ENCODE peak calls at places on chromosomes 16 and 17, in four cellular contexts. R is spleen, C is cardiac muscle cell, M is left ventricle myocardium inferior. L is an unnamed sample.

GRCh38 chr17:34382586-34383224 is 19.7 kb upstream of the CCL1 start:
- DNase-seq in M (no peak), R (peak; percentile 54), C (no peak), L (no peak)

GRCh38 chr17:47736501-47737211 is 3.6 kb downstream of the TBX21 start:
- DNase-seq in C (no peak), R (peak; percentile 53), M (no peak), L (peak; percentile 36)

GRCh38 chr17:49108318-49108717 is 24.3 kb upstream of the B4GALNT2 start:
- DNase-seq in R (no peak), M (no peak), C (peak; percentile 64), L (no peak)

GRCh38 chr17:4939554-4939803 is 367 bp downstream of the SLC25A11 start:
- DNase-seq in M (peak; percentile 44), C (no peak), R (peak; percentile 92), L (peak; percentile 78)

GRCh38 chr16:90027611-90028010 is 8.4 kb upstream of the DBNDD1 start:
- DNase-seq in C (no peak), M (no peak), R (no peak), L (no peak)

GRCh38 chr16:89374393-89374948 is 115.9 kb downstream of the ANKRD11 start:
- DNase-seq in C (no peak), M (no peak), R (no peak), L (no peak)

GRCh38 chr16:27237229-27238015 is 31.1 kb downstream of the NSMCE1 start:
- DNase-seq in C (peak; percentile 48), M (no peak), R (peak; percentile 92), L (peak; percentile 68)

GRCh38 chr17:56148333-56148732 is 4.9 kb upstream of the ANKFN1 start:
- DNase-seq in R (no peak), M (no peak), C (no peak), L (no peak)

GRCh38 chr17:79832211-79833109 is 6.8 kb downstream of the CBX4 start:
- DNase-seq in M (peak; percentile 38), R (no peak), C (peak; percentile 39), L (peak; percentile 77)

GRCh38 chr16:66899945-66900688 is 18.6 kb downstream of the CDH16 start:
- DNase-seq in C (peak; percentile 84), M (peak; percentile 79), R (no peak), L (peak; percentile 87)

GRCh38 chr17:33786478-33786877 is 468.6 kb upstream of the CCL2 start:
- DNase-seq in C (no peak), M (peak; percentile 18), R (no peak), L (no peak)

GRCh38 chr16:22183901-22184614 is 21.8 kb downstream of the SDR42E2 start:
- DNase-seq in C (no peak), M (no peak), R (no peak), L (no peak)

GRCh38 chr16:23397464-23397863 is 55.5 kb downstream of the COG7 start:
- DNase-seq in R (no peak), C (no peak), M (no peak), L (no peak)

GRCh38 chr16:3113765-3114479 is 1.5 kb downstream of the ZNF205 start:
- DNase-seq in R (no peak), C (no peak), M (no peak), L (no peak)

GRCh38 chr16:47731252-47731651 is 270.1 kb downstream of the PHKB start:
- DNase-seq in C (peak; percentile 84), M (no peak), R (no peak), L (no peak)

GRCh38 chr17:50868594-50868993 is 2.4 kb upstream of the TOB1 start:
- DNase-seq in M (no peak), R (no peak), C (no peak), L (no peak)

GRCh38 chr16:30335598-30336474 is 19.3 kb downstream of the CD2BP2 start:
- DNase-seq in M (no peak), C (peak; percentile 41), R (peak; percentile 75), L (peak; percentile 66)

GRCh38 chr17:27668488-27668823 is 37.5 kb downstream of the LGALS9 start:
- DNase-seq in C (no peak), R (peak; percentile 49), M (no peak), L (no peak)

GRCh38 chr17:81508639-81509047 is 4.0 kb downstream of the ACTG1 start:
- DNase-seq in R (no peak), M (no peak), C (peak; percentile 77), L (no peak)

GRCh38 chr16:7177875-7178274 is 154.8 kb upstream of the RBFOX1 start:
- DNase-seq in C (no peak), R (no peak), M (no peak), L (no peak)

GRCh38 chr17:44074231-44074910 is 3.8 kb downstream of the G6PC3 start:
- DNase-seq in R (no peak), C (no peak), M (no peak), L (no peak)

GRCh38 chr16:549544-550263 is 10.5 kb upstream of the PRR35 start:
- DNase-seq in R (no peak), M (no peak), C (no peak), L (no peak)

GRCh38 chr17:72185571-72185970 is 64.8 kb downstream of the SOX9 start:
- DNase-seq in M (peak; percentile 64), R (no peak), C (peak; percentile 62), L (no peak)

GRCh38 chr16:88478115-88478514 is 25.0 kb downstream of the ZFPM1 start:
- DNase-seq in C (no peak), R (peak; percentile 88), M (no peak), L (no peak)

GRCh38 chr16:72099377-72099818 is 5.8 kb downstream of the DHX38 start:
- DNase-seq in C (peak; percentile 69), R (no peak), M (no peak), L (no peak)

GRCh38 chr16:10964891-10965326 is 20.5 kb downstream of the CLEC16A start:
- DNase-seq in R (no peak), C (no peak), M (no peak), L (no peak)

GRCh38 chr17:47929218-47930000 is 12.0 kb upstream of the PNPO start:
- DNase-seq in C (no peak), R (peak; percentile 33), M (peak; percentile 56), L (no peak)

GRCh38 chr16:2835638-2836493 is 5.8 kb downstream of the ZG16B start:
- DNase-seq in C (peak; percentile 97), M (no peak), R (peak; percentile 40), L (peak; percentile 78)

GRCh38 chr17:29844339-29845048 is 85.5 kb downstream of the SSH2 start:
- DNase-seq in R (no peak), M (no peak), C (peak; percentile 76), L (no peak)

GRCh38 chr17:75899353-75899752 is 2.6 kb upstream of the TRIM65 start:
- DNase-seq in R (peak; percentile 71), C (no peak), M (no peak), L (no peak)

GRCh38 chr17:75896360-75897075 is at the start of gene TRIM65:
- DNase-seq in M (peak; percentile 90), C (peak; percentile 82), R (peak; percentile 97), L (peak; percentile 93)

GRCh38 chr17:75898791-75899190 is 2.0 kb upstream of the TRIM65 start:
- DNase-seq in M (no peak), R (no peak), C (no peak), L (no peak)

GRCh38 chr17:75897076-75898019 is 597 bp upstream of the TRIM65 start:
- DNase-seq in M (no peak), C (no peak), R (peak; percentile 76), L (peak; percentile 66)

DNA sequence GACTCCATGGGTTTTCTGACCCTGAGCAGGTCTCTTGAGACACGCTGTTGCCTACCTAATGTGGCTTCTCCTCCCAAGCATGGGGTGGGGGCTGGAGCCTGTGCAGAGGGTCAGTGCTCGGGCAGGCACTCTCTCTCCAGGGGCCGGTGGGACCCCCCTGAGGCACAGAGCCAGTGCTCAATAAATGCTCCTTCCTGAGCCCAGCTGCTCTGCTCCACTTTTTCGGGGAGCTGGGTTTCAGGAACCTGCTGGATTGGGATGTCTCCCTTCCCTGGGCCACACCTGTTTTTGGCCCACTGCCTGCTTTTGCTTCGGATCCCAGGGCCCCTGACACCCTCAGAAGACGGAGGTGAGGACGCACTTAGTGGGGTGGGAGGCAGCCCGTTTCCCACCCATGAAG is 1.3 kb upstream of the TRIM65 start:
- DNase-seq in R (no peak), M (no peak), C (no peak), L (no peak)
- H3K27ac ChIP-seq in R (no peak overlapping the region), M (no peak overlapping the region), C (peak overlapping the region; percentile 86), L (no peak overlapping the region)

DNA sequence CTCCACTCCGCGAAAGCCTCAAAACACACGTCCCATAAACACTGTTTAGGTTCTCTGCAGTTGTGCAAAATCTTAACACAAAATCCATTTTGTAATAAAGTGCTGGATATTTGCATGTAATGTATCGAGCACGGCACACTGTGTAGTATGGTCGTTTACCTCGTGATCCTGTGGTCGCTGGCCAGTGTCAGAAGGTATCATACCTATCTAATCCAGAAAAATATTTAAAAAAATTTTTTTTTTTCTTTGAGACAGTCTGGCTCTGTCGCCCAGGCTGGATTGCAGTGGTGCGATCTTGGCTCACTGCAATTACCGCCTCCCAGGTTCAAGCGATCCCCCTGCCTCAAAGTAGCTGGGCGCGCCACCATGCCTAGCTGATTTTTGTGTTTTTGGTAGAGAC is 996 bp downstream of the RPL38 start:
- DNase-seq in R (no peak), M (no peak), C (no peak), L (no peak)
- H3K36me3 ChIP-seq in R (peaks cover 48% of the 10 kb centered on the region), M (peaks cover 49% of the 10 kb centered on the region), C (peaks cover 21% of the 10 kb centered on the region), L (peaks cover 48% of the 10 kb centered on the region)

GRCh38 chr16:69831212-69832123 is 69.3 kb downstream of the WWP2 start:
- DNase-seq in M (no peak), C (no peak), R (no peak), L (no peak)
- H3K27ac ChIP-seq in M (peak overlapping the region; percentile 50), C (no peak overlapping the region), R (no peak overlapping the region), L (peak overlapping the region; percentile 58)

DNA sequence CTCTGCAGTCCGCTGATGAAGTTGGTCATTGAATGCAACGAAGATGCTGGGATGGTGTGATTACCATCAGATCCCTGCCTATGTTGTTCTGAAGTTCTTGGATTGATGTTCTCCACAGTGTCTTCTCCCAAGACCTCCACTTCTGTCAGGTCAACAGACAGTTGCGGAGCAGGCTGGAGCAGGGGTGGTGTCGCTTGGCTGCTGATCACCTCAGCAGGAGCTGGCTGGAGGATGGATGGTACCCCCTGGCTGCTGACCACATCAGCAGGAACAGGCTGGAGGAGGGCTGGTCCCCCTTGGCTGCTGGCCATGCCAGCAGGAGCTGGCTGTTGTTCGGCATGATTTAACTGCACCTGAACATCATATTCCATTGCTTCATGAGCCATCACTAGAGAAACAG is 5.6 kb downstream of the RFWD3 start:
- DNase-seq in C (no peak), R (no peak), M (no peak), L (no peak)
- H3K36me3 ChIP-seq in C (peaks cover 36% of the 10 kb centered on the region), R (peaks cover 51% of the 10 kb centered on the region), M (peaks cover 70% of the 10 kb centered on the region), L (peaks cover 67% of the 10 kb centered on the region)

GRCh38 chr17:10073905-10074304 is 124.5 kb downstream of the GAS7 start:
- DNase-seq in R (no peak), C (peak; percentile 27), M (peak; percentile 47), L (no peak)
- H3K27ac ChIP-seq in R (no peak overlapping the region), C (no peak overlapping the region), M (peak overlapping the region; percentile 18), L (no peak overlapping the region)

GRCh38 chr17:7241783-7242716 is at the start of gene GABARAP:
- DNase-seq in M (peak; percentile 95), R (peak; percentile 98), C (peak; percentile 95), L (peak; percentile 97)
- H3K36me3 ChIP-seq in M (peaks cover 47% of the 10 kb centered on the region), R (peaks cover 49% of the 10 kb centered on the region), C (peaks cover 17% of the 10 kb centered on the region), L (peaks cover 54% of the 10 kb centered on the region)

L was measured in upper lobe of right lung.